ENCODE peak calls at places on chromosomes 11 and 22, in nine cellular contexts. U, X, F, A, Q, B, M, J and S are unnamed samples.

GRCh38 chr11:46490576-46491100 is 99.1 kb upstream of the CHRM4 start:
- DNase-seq in A (no peak), B (no peak), Q (no peak), F (no peak), J (no peak), M (no peak), X (no peak), U (no peak), S (no peak)

GRCh38 chr11:78796956-78797355 is 222.3 kb upstream of the NARS2 start:
- DNase-seq in X (no peak), M (no peak), U (no peak), A (no peak), J (no peak), Q (no peak), F (no peak), B (no peak), S (no peak)

GRCh38 chr11:35305670-35306382 is 113.5 kb downstream of the SLC1A2 start:
- DNase-seq in Q (no peak), F (no peak), U (peak), J (peak), M (no peak), A (no peak), B (no peak), X (peak), S (peak)

GRCh38 chr22:48628891-48629559 is 1198.6 kb downstream of the BRD1 start:
- DNase-seq in B (no peak), M (no peak), Q (no peak), A (no peak), U (no peak), F (no peak), J (peak), X (no peak), S (no peak)

GRCh38 chr11:27427183-27427980 is 45.2 kb downstream of the LGR4 start:
- DNase-seq in U (no peak), M (no peak), A (no peak), F (no peak), X (no peak), B (no peak), Q (no peak), J (no peak), S (no peak)

GRCh38 chr11:131042041-131042390 is 125.7 kb upstream of the SNX19 start:
- DNase-seq in M (no peak), Q (no peak), F (no peak), J (no peak), X (no peak), U (no peak), A (no peak), B (no peak), S (no peak)

GRCh38 chr11:10397226-10397987 is 57.7 kb upstream of the AMPD3 start:
- DNase-seq in M (no peak), B (no peak), A (no peak), X (no peak), F (no peak), U (no peak), Q (no peak), J (peak), S (no peak)

GRCh38 chr22:20783844-20784723 is 10.2 kb downstream of the SERPIND1 start:
- DNase-seq in M (no peak), F (no peak), X (peak), Q (no peak), B (no peak), J (peak), A (no peak), U (peak), S (peak)

GRCh38 chr11:83042966-83043711 is 28.6 kb downstream of the RAB30 start:
- DNase-seq in F (no peak), J (no peak), X (no peak), B (no peak), U (no peak), M (no peak), Q (no peak), A (no peak), S (peak)

GRCh38 chr11:12689029-12689755 is 15.0 kb downstream of the TEAD1 start:
- DNase-seq in B (no peak), X (no peak), J (no peak), A (no peak), F (no peak), Q (no peak), M (no peak), U (no peak), S (no peak)

GRCh38 chr11:58070585-58070984 is 39.8 kb downstream of the OR6Q1 start:
- DNase-seq in M (no peak), U (no peak), J (no peak), Q (no peak), B (no peak), A (no peak), F (no peak), X (no peak), S (no peak)

GRCh38 chr22:44611880-44612496 is 90.0 kb upstream of the PRR5 start:
- DNase-seq in Q (no peak), J (no peak), A (no peak), B (no peak), X (no peak), F (no peak), U (no peak), M (no peak), S (no peak)

GRCh38 chr11:92384807-92385206 is 160.2 kb downstream of the FAT3 start:
- DNase-seq in B (no peak), A (no peak), Q (no peak), X (no peak), F (no peak), U (no peak), M (no peak), J (no peak), S (no peak)

GRCh38 chr22:44928711-44929347 is 81.0 kb downstream of the PHF21B start:
- DNase-seq in J (no peak), B (no peak), M (no peak), A (no peak), Q (no peak), F (peak), X (no peak), U (no peak), S (no peak)

GRCh38 chr11:112949781-112950575 is 11.2 kb upstream of the NCAM1 start:
- DNase-seq in M (no peak), U (no peak), Q (no peak), F (peak), A (peak), X (no peak), J (no peak), B (no peak), S (no peak)

GRCh38 chr11:35036642-35037041 is 102.3 kb upstream of the CD44 start:
- DNase-seq in X (no peak), B (no peak), Q (no peak), F (no peak), M (no peak), J (no peak), A (no peak), U (no peak), S (no peak)

GRCh38 chr11:75536786-75537629 is 11.3 kb upstream of the GDPD5 start:
- DNase-seq in A (no peak), X (no peak), U (no peak), M (no peak), F (no peak), J (peak), Q (no peak), B (no peak), S (no peak)

DNA sequence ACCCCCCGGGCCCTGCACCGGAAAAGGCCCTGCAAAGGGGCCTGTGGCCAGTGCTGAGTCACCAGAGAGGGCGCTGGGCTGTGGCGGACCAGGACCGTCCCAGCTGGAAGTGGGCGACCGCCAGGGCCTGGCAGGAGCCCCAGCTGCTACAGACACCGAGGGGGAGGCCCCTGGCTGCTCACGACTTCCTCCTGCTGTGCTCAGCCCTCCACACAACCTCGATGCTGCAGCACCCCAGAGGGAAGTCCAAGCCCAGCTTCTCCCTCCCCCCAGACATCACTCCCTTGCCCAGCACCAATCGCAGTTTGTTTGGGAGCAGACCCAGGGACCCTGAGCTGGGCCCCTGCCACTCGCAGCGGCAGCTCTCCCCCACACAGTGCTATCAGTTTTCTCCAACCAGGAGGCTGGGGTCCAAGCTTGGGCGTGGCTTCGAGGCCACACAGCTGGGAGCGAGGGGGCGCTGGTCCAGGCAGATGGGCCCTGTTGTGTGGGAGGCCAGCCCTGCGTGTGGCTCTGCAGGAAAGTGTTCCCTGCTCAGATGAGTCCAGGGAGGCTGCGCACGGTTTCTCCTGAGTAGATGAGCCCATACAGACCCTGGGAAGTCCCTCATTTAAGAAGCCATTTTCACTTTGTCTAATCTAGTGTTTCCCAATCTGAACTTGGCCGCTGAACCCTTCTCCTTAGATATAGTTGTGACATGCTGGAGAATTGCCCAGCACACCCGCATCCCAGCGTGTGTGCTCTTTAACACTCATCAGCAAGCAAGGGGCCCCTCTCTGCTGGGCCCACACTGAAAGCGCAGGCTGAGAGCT is 5.6 kb upstream of the SH3BP1 start:
- DNase-seq in X (peak), J (peak), F (peak), U (peak), B (peak), A (peak), Q (peak), M (peak), S (peak)
- H3K4me3 ChIP-seq in X (peak), J (no peak), F (no peak), U (no peak), B (peak), A (peak), Q (peak), M (peak), S (peak)

DNA sequence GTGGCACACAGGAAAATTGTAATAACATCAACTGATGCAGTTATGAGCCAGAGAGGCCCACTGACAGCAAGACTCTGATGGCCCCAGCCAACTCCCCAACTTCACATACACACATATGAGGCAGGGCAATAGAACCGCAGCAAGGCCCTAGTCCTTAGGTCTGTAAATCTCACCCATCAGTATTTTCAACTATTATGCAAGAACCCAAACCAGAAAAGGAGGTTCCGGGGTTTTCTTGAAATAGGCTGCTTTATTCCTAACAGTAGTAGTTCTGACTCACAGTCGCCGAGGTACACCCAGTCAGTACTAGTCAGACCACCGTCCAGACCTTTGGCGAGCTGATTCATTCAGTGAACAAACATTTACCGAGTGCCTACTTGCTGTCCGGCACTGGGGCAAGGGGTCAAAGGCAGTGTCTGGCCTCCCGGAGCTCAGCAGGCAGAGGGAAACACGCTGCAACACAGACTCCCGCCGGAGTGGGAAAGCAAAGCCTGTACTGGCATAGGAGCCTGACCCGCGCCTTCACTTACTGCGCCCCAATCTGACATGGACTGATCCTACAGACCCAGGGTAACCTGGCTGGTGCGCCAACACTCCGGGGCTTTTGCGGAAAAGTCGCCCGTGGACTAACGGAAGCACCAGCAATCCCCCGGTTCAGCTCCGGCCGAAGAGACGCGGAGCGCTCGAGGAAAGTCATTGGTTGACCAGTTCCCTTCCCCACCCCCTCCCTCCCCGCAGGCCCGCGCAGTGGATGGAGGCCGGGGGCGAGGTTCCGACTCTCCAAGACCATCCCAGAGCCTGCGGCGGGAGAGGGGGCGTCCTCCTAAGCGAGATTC is 1.3 kb downstream of the PLEKHA7 start:
- DNase-seq in U (peak), M (peak), A (peak), Q (peak), F (peak), B (peak), J (peak), X (no peak), S (peak)
- H3K27ac ChIP-seq in U (no peak), M (no peak), A (peak), Q (peak), F (peak), B (peak), J (no peak), X (no peak), S (peak)

DNA sequence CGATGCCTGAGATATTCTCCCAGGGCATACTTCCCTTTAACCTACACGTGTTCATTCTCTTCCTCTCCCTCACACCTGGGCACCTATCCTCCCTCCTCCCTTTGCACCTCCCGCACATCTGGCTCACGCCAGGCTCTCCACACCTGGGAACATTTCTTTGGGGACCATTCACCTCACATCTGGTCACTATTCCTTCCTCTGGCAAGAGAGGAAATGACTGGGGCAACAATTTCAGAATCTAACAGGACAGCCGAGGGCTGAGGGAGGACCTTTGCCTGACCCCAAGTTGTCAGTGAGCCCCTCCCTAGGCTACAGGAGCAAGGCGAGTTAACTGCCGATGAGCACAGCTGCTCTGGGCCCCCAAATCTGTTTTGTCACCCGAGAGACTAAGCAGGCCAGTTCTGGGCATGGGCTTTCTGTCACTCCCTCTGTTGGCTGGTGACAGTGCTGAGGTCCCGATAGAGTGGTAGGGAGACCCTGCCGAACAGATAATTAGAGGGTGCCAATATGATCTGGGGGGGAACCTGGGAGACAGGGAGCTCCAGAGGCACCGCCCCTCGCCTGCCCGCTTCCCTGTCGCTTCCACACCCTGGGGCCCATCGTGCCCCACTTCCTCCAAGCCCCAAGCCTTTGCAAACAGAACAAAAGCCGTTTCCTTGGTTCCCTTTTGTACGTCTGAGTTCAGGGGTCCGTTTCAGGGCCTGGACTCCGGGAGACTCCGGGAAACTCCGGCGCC is 45.6 kb downstream of the EIF3F start:
- DNase-seq in A (no peak), B (no peak), U (no peak), Q (no peak), J (peak), M (no peak), F (no peak), X (no peak), S (no peak)
- TF ChIP-seq CTCF in A (no peak), B (no peak), U (no peak), Q (no peak), J (no peak), M (no peak), F (no peak), X (no peak), S (no peak)

DNA sequence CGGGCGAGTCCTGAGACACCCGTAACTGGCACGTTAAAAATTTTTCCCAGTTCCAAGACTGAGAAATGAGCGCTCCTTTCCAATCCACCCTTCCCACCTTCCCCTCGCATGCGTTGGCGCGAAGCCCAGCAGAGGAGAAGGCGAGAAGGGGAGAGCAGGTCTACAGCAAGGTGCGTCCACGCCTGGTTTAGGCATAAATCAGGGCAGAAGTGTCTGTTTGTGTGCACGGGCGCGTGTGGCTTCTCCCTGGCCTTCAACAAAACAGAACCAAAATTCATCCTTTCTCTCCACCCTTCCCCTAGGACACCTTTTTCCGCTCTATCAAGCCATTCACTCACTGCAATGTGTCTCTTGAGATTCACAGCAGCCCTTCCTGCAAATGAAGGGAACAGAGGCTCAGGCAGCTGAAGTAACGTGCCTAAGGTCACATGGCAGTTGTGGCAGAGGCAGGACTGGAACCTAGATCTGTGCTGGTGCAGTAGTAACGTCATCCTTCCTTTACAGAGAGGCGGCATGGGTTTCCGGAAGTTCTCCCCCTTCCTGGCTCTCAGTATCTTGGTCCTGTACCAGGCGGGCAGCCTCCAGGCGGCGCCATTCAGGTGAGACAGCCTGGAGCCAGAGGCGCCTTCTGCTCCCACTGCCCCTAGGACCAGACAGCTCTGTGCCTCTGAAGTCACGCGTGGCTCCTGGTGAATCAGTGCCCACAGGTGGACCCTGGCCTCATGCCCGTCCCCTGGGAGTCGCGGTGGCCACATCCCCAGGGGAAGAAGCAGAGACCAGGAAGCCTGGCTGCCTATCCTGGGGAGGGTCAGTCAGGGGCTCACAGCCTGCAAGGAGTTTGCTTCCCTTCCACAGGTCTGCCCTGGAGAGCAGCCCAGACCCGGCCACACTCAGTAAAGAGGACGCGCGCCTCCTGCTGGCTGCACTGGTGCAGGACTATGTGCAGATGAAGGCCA is 1.1 kb downstream of the CALCB start:
- DNase-seq in M (peak), Q (peak), U (peak), J (peak), X (peak), A (peak), B (no peak), F (peak), S (peak)
- H3K4me3 ChIP-seq in M (peak), Q (peak), U (peak), J (peak), X (peak), A (peak), B (peak), F (no peak), S (no peak)

DNA sequence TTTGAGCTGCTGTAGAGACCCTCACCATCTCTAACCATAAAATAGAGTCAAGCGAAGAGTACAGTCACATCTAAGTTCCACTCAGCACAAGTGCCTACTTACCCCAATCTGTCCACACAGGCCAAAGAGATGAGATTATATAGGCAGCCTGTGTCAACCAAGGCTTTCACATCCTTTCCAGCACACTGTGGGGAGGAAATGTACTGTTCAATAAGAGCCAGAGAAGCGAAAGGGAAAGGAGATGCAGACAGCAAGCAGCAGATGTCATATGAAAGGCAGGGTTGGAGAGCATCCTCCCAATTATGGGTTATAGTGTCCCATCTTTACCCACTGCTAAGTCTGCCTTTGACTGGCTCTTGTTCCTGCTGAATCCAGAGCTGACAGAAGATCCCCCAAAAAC is 16.4 kb downstream of the NRIP3 start:
- DNase-seq in F (no peak), J (no peak), U (no peak), A (no peak), Q (no peak), M (no peak), X (no peak), B (no peak), S (no peak)
- H3K27ac ChIP-seq in F (no peak), J (no peak), U (no peak), A (no peak), Q (no peak), M (no peak), X (no peak), B (no peak), S (no peak)